ENCODE peak calls at places on chromosomes 3 and 15, in four cellular contexts. H is hepatocyte, B is neural progenitor cell, W is MM.1S. G is an unnamed sample. For H3K4me1, the result is how much of the 10 kb centered on the place peaks cover.

GRCh38 chr3:40871411-40871810 is 327.9 kb upstream of the CTNNB1 start:
- DNase-seq in H (no peak), B (no peak), W (no peak), G (no peak)

GRCh38 chr15:63560741-63561448 is 36.3 kb upstream of the FBXL22 start:
- DNase-seq in H (no peak), B (peak), W (no peak), G (no peak)

GRCh38 chr15:49145651-49146609 is 9.5 kb downstream of the COPS2 start:
- DNase-seq in H (peak), B (peak), W (peak), G (peak)

GRCh38 chr15:61318276-61318675 is 89.2 kb upstream of the RORA start:
- DNase-seq in H (no peak), B (no peak), W (no peak), G (no peak)

GRCh38 chr3:13344663-13345062 is 75.5 kb downstream of the NUP210 start:
- DNase-seq in H (no peak), B (no peak), W (no peak), G (no peak)

GRCh38 chr3:46994801-46995731 is 15.6 kb downstream of the NBEAL2 start:
- DNase-seq in H (no peak), B (no peak), W (no peak), G (no peak)

GRCh38 chr15:77183066-77183465 is 112.2 kb upstream of the TSPAN3 start:
- DNase-seq in H (no peak), B (no peak), W (no peak), G (no peak)

GRCh38 chr3:10263549-10264363 is 15.5 kb downstream of the TATDN2 start:
- DNase-seq in H (peak), B (peak), W (no peak), G (peak)

GRCh38 chr15:90871716-90872480 is 3.5 kb downstream of the FURIN start:
- DNase-seq in H (peak), B (peak), W (peak), G (no peak)

GRCh38 chr15:57373882-57374276 is 2.4 kb upstream of the CGNL1 start:
- DNase-seq in H (no peak), B (no peak), W (no peak), G (no peak)

GRCh38 chr15:43376017-43376705 is 5.3 kb downstream of the TUBGCP4 start:
- DNase-seq in H (peak), B (peak), W (peak), G (peak)

GRCh38 chr3:156509209-156510174 is 45.4 kb downstream of the SSR3 start:
- DNase-seq in H (peak), B (peak), W (peak), G (peak)

GRCh38 chr15:67048281-67049279 is 16.8 kb upstream of the SMAD3 start:
- DNase-seq in H (peak), B (no peak), W (no peak), G (no peak)

GRCh38 chr15:67042490-67043181 is 22.8 kb upstream of the SMAD3 start:
- DNase-seq in H (peak), B (no peak), W (no peak), G (no peak)

GRCh38 chr15:67047149-67047661 is 18.2 kb upstream of the SMAD3 start:
- DNase-seq in H (no peak), B (no peak), W (no peak), G (no peak)

GRCh38 chr15:67040277-67040676 is 25.1 kb upstream of the SMAD3 start:
- DNase-seq in H (no peak), B (no peak), W (no peak), G (no peak)

DNA sequence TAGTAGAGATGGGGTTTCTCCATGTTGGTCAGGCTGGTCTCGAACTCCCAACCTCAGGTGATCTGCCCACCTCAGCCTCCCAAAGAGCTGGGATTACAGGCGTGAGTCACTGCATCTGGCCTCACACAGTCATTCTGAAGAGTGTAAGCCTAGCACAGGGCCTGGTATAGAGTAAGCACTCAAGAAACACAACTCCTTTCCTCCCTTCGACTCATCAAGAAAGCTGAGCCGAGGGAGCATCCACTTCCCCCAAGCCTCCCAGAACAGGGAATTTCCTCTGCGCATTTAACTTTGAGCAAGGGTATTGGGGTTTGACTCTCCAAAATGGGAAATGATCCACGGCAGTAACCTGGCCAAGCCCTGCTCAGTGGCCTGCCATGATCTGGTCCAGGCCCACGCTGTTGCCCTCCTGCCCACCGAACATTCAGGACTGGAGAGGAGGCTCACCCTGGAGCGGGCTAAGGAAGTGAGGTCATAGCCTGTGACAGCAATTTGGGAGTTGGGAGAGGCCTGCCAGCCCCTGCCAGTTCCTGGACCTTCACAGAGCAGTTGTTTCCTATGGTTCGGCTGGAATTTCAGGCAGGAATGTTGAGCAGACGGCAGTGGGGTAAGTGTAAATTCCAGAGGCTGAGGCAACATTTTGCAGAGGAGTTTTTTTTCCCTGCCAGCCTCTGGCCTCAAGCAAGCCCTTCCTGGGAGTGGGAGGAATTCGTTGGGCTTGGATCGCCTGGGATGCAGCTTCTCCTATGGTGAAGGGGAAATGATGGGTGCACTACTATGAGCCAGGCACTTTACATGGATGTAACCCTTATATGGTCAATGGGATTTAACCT is 21.2 kb upstream of the SMAD3 start:
- DNase-seq in H (no peak), B (peak), W (no peak), G (no peak)
- H3K4me1 ChIP-seq in H (under half), B (under half), W (under half), G (under half)

GRCh38 chr3:169362261-169362660 is 301.3 kb downstream of the MECOM start:
- DNase-seq in H (peak), B (no peak), W (no peak), G (no peak)

GRCh38 chr3:169362872-169363271 is 300.6 kb downstream of the MECOM start:
- DNase-seq in H (no peak), B (no peak), W (no peak), G (no peak)

GRCh38 chr3:169363318-169363717 is 300.2 kb downstream of the MECOM start:
- DNase-seq in H (no peak), B (no peak), W (no peak), G (no peak)

GRCh38 chr3:169367016-169367415 is 296.5 kb downstream of the MECOM start:
- DNase-seq in H (no peak), B (no peak), W (peak), G (no peak)

DNA sequence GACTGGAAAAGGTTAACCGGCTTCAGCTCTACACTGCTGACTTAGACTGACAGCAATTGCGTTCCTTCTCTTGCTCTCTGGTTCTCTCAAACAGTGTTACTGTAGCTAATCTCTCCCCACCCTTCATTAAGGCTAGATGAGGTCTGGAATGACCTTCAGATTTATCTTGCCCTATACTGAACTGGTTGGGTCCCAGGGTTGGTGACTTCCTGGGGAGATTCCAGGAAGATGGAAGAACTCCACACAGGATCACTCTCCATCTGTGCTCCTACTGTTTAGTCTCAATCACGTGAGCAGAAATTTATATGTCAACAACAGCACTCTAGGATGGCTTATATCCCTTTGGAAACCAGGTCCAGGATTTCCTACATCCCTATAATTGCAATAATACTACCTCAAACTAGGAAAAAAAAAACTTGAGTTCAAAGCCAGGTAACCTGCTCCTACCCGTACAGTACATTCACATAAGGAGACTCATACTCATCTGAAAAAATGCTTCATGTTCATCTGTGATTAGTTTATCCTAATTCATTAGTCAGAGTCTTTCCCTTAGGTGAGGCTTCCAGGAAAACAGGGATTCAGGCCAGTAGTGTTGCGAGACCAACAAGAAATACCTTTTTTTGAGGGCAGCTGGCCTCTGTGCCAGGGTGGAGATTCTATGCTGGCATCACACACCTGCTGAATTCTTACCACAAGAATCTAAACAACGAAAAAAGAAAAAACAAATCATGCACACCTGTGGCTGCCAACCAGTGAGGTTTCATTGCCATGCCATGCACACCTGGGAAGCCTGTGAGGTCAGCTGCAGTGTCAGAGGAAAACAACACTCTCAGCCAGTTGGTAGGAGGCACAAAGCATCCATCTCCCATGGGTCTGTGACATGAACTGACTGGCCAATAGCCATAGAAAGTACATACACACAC is 297.3 kb downstream of the MECOM start:
- DNase-seq in H (no peak), B (no peak), W (peak), G (no peak)
- TF ChIP-seq EZH2phosphoT487 in H (no peak), B (no peak), W (no peak), G (no peak)

DNA sequence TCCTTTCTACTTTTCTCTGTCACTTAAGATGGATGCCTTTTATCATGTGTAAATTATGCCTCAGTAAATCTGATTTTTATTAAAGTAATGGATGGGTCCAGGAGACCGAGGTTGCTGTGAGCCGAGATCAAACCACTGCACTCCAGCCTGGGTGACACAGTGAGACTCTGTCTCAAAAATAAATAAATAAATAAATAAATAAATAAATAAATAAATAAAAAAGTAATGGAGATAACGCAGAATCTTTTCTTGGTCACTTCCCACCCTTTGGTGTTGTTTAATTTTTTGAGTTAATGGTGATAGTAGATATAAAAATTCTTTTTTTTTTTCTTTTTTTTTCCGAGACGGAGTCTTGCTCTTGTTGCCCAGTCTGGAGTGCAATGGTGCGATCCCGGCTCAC is 44.1 kb upstream of the MUC13 start:
- DNase-seq in H (no peak), B (no peak), W (no peak), G (no peak)
- H3K4me1 ChIP-seq in H (under half), B (under half), W (under half), G (under half)

DNA sequence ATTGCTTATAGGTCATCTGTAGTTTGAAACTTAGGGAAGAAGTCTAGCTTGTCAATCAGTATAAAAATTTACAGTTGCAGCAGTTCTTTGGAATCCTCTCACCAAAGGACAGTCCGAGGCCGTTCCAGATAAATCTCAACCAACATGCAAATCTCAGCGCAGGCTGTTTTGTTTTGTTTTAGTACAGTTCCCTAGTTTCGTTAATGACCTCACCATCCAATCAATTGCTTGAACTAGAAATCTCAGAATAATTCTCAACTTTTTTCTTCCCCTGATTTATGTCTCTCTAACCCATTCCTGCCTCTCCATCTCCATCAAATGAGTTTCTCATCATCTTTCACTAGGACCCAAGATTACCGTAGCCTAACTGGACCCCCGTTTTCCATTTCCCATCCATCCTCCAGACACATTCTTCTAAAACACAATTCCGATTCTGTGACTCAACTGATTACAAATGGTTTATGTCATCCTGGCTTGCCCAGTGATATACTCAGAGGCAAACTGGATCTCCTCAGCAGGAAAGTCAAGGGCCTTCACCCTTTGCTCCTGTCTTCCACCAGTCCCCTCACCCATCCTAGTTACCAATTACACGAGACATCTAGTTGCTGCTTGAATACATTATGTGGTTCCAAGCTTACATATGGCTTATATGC is 1.3 kb downstream of the SMCO1 start:
- DNase-seq in H (no peak), B (no peak), W (no peak), G (no peak)
- TF ChIP-seq EZH2phosphoT487 in H (no peak), B (no peak), W (no peak), G (no peak)

GRCh38 chr3:72411843-72412242 is 436.4 kb downstream of the SHQ1 start:
- DNase-seq in H (no peak), B (no peak), W (no peak), G (no peak)

GRCh38 chr3:72413228-72413627 is 435.0 kb downstream of the SHQ1 start:
- DNase-seq in H (no peak), B (no peak), W (no peak), G (no peak)

GRCh38 chr3:72412557-72412956 is 435.7 kb downstream of the SHQ1 start:
- DNase-seq in H (no peak), B (no peak), W (no peak), G (no peak)

GRCh38 chr3:72411102-72411501 is 437.1 kb downstream of the SHQ1 start:
- DNase-seq in H (no peak), B (no peak), W (no peak), G (no peak)

GRCh38 chr3:72414481-72415016 is 433.7 kb downstream of the SHQ1 start:
- DNase-seq in H (no peak), B (no peak), W (no peak), G (no peak)
- H3K4me1 ChIP-seq in H (under half), B (under half), W (under half), G (under half)

GRCh38 chr3:15404767-15405166 is 22.6 kb downstream of the METTL6 start:
- DNase-seq in H (no peak), B (no peak), W (no peak), G (no peak)

GRCh38 chr3:15403965-15404364 is 23.4 kb downstream of the METTL6 start:
- DNase-seq in H (no peak), B (no peak), W (no peak), G (no peak)

GRCh38 chr3:15409774-15410173 is 17.6 kb downstream of the METTL6 start:
- DNase-seq in H (no peak), B (no peak), W (no peak), G (no peak)

GRCh38 chr3:15405448-15406050 is 21.8 kb downstream of the METTL6 start:
- DNase-seq in H (peak), B (peak), W (peak), G (peak)

DNA sequence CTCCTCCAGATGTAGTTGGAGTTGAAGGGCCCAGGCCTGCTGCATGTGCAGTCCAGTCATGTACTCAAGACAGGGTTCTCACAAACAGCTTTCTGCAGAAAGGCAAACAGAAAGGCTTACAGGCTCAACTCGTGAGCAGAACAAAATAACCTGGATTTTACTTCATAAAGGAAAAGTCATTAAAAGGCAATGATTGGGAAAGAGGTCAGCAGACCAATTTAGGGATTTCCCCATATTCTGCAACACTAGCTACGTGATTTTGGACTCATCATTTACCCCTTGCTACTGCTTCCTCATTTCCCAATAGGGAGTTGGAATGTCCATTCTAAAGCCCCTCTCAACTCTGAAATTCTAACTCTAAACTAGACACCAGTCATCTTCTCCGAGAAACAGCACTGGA is 18.1 kb downstream of the METTL6 start:
- DNase-seq in H (no peak), B (no peak), W (no peak), G (no peak)
- TF ChIP-seq EZH2phosphoT487 in H (no peak), B (no peak), W (no peak), G (no peak)

GRCh38 chr15:80072285-80072684 is 12.8 kb downstream of the ZFAND6 start:
- DNase-seq in H (peak), B (peak), W (peak), G (peak)
- H3K4me1 ChIP-seq in H (under half), B (under half), W (under half), G (half or more)